ENCODE peak calls at places on chromosome 7, in eight cellular contexts. N, O, V, L, D, C, W and X are unnamed samples.

GRCh38 chr7:2681954-2682799 is 5.8 kb upstream of the AMZ1 start:
- DNase-seq in N (no peak), O (no peak), V (no peak), L (no peak), D (no peak), C (no peak), W (no peak), X (no peak)

GRCh38 chr7:157432957-157433576 is 96.3 kb downstream of the DNAJB6 start:
- DNase-seq in N (peak; percentile 64), O (peak; percentile 57), V (peak; percentile 74), L (no peak), D (peak; percentile 63), C (peak; percentile 32), W (peak; percentile 65), X (peak; percentile 38)

GRCh38 chr7:2567663-2568238 is 9.0 kb downstream of the IQCE start:
- DNase-seq in N (peak; percentile 36), O (no peak), V (peak; percentile 76), L (no peak), D (peak; percentile 47), C (no peak), W (no peak), X (peak; percentile 51)

GRCh38 chr7:127769696-127770400 is 117.9 kb downstream of the SND1 start:
- DNase-seq in N (no peak), O (no peak), V (no peak), L (no peak), D (no peak), C (no peak), W (no peak), X (no peak)

GRCh38 chr7:17274551-17275245 is 23.8 kb upstream of the AHR start:
- DNase-seq in N (no peak), O (no peak), V (no peak), L (no peak), D (no peak), C (no peak), W (no peak), X (no peak)

GRCh38 chr7:132002343-132002968 is 446.0 kb upstream of the PODXL start:
- DNase-seq in N (no peak), O (no peak), V (no peak), L (no peak), D (no peak), C (no peak), W (no peak), X (no peak)

GRCh38 chr7:144812379-144813283 is 23.2 kb downstream of the TPK1 start:
- DNase-seq in N (no peak), O (no peak), V (no peak), L (no peak), D (no peak), C (no peak), W (no peak), X (no peak)

GRCh38 chr7:5206686-5207085 is 16.7 kb downstream of the WIPI2 start:
- DNase-seq in N (no peak), O (no peak), V (no peak), L (no peak), D (no peak), C (no peak), W (peak; percentile 10), X (no peak)

GRCh38 chr7:69412331-69413146 is 185.7 kb upstream of the AUTS2 start:
- DNase-seq in N (no peak), O (peak; percentile 8), V (no peak), L (no peak), D (peak; percentile 26), C (no peak), W (no peak), X (no peak)

GRCh38 chr7:155198901-155199845 is 98.5 kb upstream of the INSIG1 start:
- DNase-seq in N (no peak), O (no peak), V (no peak), L (peak; percentile 30), D (peak; percentile 51), C (no peak), W (no peak), X (no peak)

GRCh38 chr7:73909051-73909941 is 48.3 kb downstream of the TMEM270 start:
- DNase-seq in N (no peak), O (no peak), V (no peak), L (no peak), D (no peak), C (no peak), W (peak; percentile 55), X (no peak)

GRCh38 chr7:70736715-70737460 is 395.1 kb upstream of the GALNT17 start:
- DNase-seq in N (no peak), O (no peak), V (peak; percentile 39), L (peak; percentile 26), D (no peak), C (peak; percentile 46), W (no peak), X (no peak)

GRCh38 chr7:911791-912480 is 35.6 kb downstream of the GET4 start:
- DNase-seq in N (no peak), O (no peak), V (no peak), L (no peak), D (no peak), C (no peak), W (no peak), X (no peak)

GRCh38 chr7:92735707-92736106 is 100.7 kb downstream of the CDK6 start:
- DNase-seq in N (no peak), O (no peak), V (no peak), L (no peak), D (no peak), C (no peak), W (no peak), X (no peak)

GRCh38 chr7:155800741-155801267 is 11.5 kb downstream of the SHH start:
- DNase-seq in N (no peak), O (no peak), V (no peak), L (no peak), D (no peak), C (no peak), W (peak; percentile 52), X (no peak)

GRCh38 chr7:6613706-6614105 is 1.7 kb upstream of the ZNF853 start:
- DNase-seq in N (no peak), O (no peak), V (no peak), L (no peak), D (no peak), C (no peak), W (no peak), X (no peak)

GRCh38 chr7:40570218-40570617 is 435.4 kb downstream of the SUGCT start:
- DNase-seq in N (no peak), O (no peak), V (peak; percentile 57), L (no peak), D (no peak), C (no peak), W (no peak), X (no peak)

GRCh38 chr7:69430502-69431145 is 167.7 kb upstream of the AUTS2 start:
- DNase-seq in N (peak; percentile 10), O (peak; percentile 13), V (peak; percentile 32), L (no peak), D (no peak), C (peak; percentile 18), W (no peak), X (peak; percentile 11)

GRCh38 chr7:148911626-148912025 is 27.5 kb upstream of the EZH2 start:
- DNase-seq in N (no peak), O (no peak), V (no peak), L (no peak), D (no peak), C (no peak), W (no peak), X (no peak)

GRCh38 chr7:133290041-133290440 is 37.2 kb downstream of the EXOC4 start:
- DNase-seq in N (no peak), O (no peak), V (no peak), L (no peak), D (no peak), C (no peak), W (no peak), X (no peak)

GRCh38 chr7:117405519-117405918 is 21.8 kb downstream of the ASZ1 start:
- DNase-seq in N (no peak), O (no peak), V (peak; percentile 41), L (no peak), D (no peak), C (no peak), W (no peak), X (no peak)

DNA sequence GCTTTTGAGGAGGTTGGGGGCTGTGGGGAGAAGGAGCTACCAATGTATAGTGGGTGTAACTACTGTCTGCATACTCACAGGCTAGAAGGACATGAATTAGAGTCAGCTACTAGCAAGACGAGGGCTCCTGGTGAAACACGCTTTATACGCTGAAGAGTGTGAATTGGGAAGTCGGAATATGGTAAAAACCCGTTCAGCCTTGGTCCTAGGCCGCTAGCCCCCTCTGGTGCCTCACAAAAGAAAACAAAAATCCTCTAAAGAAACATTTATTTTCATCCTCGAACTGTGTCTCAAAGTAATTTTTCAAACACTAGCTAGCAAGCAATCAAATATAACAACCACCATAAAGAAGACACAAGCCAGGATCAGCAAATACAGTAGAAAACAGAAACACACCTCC is 338.1 kb upstream of the SEMA3C start:
- DNase-seq in N (no peak), O (peak; percentile 62), V (peak; percentile 68), L (no peak), D (no peak), C (no peak), W (no peak), X (no peak)
- TF ChIP-seq CTCF in N (no peak), O (peak; percentile 70), V (peak; percentile 73), L (peak; percentile 35), D (no peak), C (no peak), W (peak; percentile 28), X (no peak)

DNA sequence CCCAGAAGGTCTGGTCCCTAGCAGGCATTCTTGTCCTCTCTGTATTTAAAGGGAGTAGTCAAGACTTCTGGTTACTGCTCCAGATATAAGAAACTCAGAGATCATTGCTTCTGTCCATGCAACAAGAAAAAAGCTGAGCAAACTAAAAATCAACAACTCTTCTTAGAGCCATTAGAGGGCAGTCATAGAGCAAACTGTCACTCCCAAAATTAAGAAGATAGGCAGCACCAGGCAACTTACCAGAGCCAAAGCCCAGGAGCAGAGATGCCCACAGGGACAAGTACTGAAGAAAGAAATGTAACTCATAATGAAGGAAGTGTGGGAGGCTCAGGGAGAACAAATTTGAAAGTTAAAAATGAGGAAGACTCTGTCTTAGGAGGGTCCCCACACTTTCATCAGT is 472.9 kb upstream of the COBL start:
- DNase-seq in N (no peak), O (no peak), V (peak; percentile 70), L (no peak), D (no peak), C (no peak), W (no peak), X (no peak)
- TF ChIP-seq CTCF in N (peak; percentile 21), O (no peak), V (peak; percentile 71), L (no peak), D (no peak), C (no peak), W (no peak), X (no peak)

DNA sequence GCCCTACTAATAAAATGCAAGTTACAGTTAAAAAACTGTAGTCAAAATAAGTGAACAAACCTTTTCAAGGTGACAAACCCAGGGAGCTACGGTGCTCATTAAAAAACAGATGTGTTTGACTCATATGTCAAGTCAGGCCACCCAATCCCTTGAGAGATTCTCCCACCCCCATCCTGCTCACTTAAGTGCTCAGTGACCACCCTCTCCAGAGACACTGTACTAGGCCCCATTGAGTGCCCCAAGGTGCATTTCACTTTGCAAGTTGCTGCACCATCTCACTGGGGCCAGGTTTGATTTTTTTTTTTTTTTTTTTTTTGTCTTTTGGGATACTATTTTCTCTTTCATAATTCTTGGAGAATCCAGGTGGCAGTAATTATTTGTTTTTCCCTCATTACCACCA is 1.9 kb downstream of the ERV3-1 start:
- DNase-seq in N (no peak), O (no peak), V (no peak), L (no peak), D (no peak), C (no peak), W (no peak), X (no peak)
- TF ChIP-seq CTCF in N (no peak), O (no peak), V (no peak), L (no peak), D (no peak), C (no peak), W (no peak), X (no peak)

GRCh38 chr7:151863386-151864079 is 13.4 kb downstream of the PRKAG2 start:
- DNase-seq in N (no peak), O (peak; percentile 53), V (peak; percentile 65), L (no peak), D (no peak), C (no peak), W (peak; percentile 44), X (no peak)
- TF ChIP-seq CTCF in N (no peak), O (peak; percentile 53), V (peak; percentile 68), L (no peak), D (peak; percentile 44), C (no peak), W (no peak), X (no peak)